ENCODE peak calls at places on chromosomes 6 and 20, in four cellular contexts. M is SK-N-SH, R is K562, P is HepG2. W is an unnamed sample.

GRCh38 chr6:83827050-83827449 is 26.1 kb upstream of the RIPPLY2 start:
- DNase-seq in M (no peak), R (peak), P (no peak), W (no peak)

GRCh38 chr6:21996425-21997207 is 300.2 kb downstream of the PRL start:
- DNase-seq in M (peak), R (peak), P (no peak), W (no peak)

GRCh38 chr6:83092756-83093399 is 25.4 kb downstream of the DOP1A start:
- DNase-seq in M (no peak), R (no peak), P (no peak), W (no peak)

GRCh38 chr6:107713214-107713962 is 110.7 kb downstream of the SCML4 start:
- DNase-seq in M (peak), R (no peak), P (no peak), W (no peak)

GRCh38 chr20:46562373-46563169 is 12.1 kb upstream of the OCSTAMP start:
- DNase-seq in M (peak), R (peak), P (peak), W (peak)

GRCh38 chr6:22236626-22237414 is 60.0 kb downstream of the PRL start:
- DNase-seq in M (no peak), R (no peak), P (no peak), W (no peak)

GRCh38 chr6:20192625-20193024 is 19.6 kb downstream of the MBOAT1 start:
- DNase-seq in M (no peak), R (no peak), P (no peak), W (no peak)

GRCh38 chr6:34525431-34526175 is 30.5 kb downstream of the SPDEF start:
- DNase-seq in M (peak), R (no peak), P (no peak), W (no peak)

GRCh38 chr6:72622094-72622540 is 253 bp downstream of the KCNQ5 start:
- DNase-seq in M (peak), R (peak), P (no peak), W (no peak)

GRCh38 chr6:30769088-30769852 is 24.9 kb upstream of the IER3 start:
- DNase-seq in M (peak), R (peak), P (peak), W (peak)
- TF ChIP-seq ELF1 in M (peak), R (peak), P (peak), W (no peak)

GRCh38 chr6:135268740-135269139 is 87.6 kb downstream of the MYB start:
- DNase-seq in M (no peak), R (no peak), P (no peak), W (no peak)

GRCh38 chr6:135269399-135270005 is 88.4 kb downstream of the MYB start:
- DNase-seq in M (no peak), R (no peak), P (no peak), W (no peak)

GRCh38 chr6:135267085-135267484 is 86.0 kb downstream of the MYB start:
- DNase-seq in M (no peak), R (no peak), P (peak), W (no peak)

GRCh38 chr6:135266675-135267074 is 85.6 kb downstream of the MYB start:
- DNase-seq in M (no peak), R (no peak), P (no peak), W (no peak)

DNA sequence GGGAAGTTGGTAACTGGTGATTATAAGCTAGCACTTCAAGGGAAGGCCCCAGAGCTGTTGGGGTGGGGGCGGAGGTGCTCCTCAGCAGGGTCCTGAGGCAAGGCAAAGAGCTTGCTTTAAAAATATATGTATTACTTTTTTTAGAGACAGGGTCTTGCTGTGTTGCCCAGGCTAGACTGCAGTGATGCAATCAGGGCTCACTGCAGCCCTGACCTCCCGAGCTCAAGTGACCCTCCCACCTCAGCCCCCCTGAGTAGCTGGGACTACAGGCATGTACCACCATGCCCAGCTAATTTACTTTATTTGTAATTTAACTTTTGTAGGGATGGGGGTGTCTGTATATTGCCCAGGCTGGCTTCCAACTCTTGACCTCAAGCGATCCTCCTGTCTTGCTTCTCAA is 87.2 kb downstream of the MYB start:
- DNase-seq in M (no peak), R (no peak), P (no peak), W (no peak)
- TF ChIP-seq ELF1 in M (no peak), R (no peak), P (no peak), W (no peak)

GRCh38 chr6:28656715-28657114 is 131.0 kb downstream of the GPX5 start:
- DNase-seq in M (no peak), R (no peak), P (no peak), W (no peak)
- TF ChIP-seq ELF1 in M (no peak), R (no peak), P (no peak), W (no peak)

GRCh38 chr20:17856024-17856564 is 112.5 kb downstream of the SNX5 start:
- DNase-seq in M (no peak), R (no peak), P (peak), W (no peak)
- TF ChIP-seq ELF1 in M (no peak), R (no peak), P (peak), W (no peak)

GRCh38 chr6:114342086-114342825 is 567 bp downstream of the HS3ST5 start:
- DNase-seq in M (peak), R (no peak), P (no peak), W (no peak)

GRCh38 chr6:114344971-114345274 is 2.1 kb upstream of the HS3ST5 start:
- DNase-seq in M (no peak), R (no peak), P (no peak), W (no peak)

GRCh38 chr6:114343782-114344144 is 940 bp upstream of the HS3ST5 start:
- DNase-seq in M (no peak), R (no peak), P (no peak), W (no peak)

GRCh38 chr6:114344216-114344970 is 1.6 kb upstream of the HS3ST5 start:
- DNase-seq in M (no peak), R (no peak), P (no peak), W (no peak)

DNA sequence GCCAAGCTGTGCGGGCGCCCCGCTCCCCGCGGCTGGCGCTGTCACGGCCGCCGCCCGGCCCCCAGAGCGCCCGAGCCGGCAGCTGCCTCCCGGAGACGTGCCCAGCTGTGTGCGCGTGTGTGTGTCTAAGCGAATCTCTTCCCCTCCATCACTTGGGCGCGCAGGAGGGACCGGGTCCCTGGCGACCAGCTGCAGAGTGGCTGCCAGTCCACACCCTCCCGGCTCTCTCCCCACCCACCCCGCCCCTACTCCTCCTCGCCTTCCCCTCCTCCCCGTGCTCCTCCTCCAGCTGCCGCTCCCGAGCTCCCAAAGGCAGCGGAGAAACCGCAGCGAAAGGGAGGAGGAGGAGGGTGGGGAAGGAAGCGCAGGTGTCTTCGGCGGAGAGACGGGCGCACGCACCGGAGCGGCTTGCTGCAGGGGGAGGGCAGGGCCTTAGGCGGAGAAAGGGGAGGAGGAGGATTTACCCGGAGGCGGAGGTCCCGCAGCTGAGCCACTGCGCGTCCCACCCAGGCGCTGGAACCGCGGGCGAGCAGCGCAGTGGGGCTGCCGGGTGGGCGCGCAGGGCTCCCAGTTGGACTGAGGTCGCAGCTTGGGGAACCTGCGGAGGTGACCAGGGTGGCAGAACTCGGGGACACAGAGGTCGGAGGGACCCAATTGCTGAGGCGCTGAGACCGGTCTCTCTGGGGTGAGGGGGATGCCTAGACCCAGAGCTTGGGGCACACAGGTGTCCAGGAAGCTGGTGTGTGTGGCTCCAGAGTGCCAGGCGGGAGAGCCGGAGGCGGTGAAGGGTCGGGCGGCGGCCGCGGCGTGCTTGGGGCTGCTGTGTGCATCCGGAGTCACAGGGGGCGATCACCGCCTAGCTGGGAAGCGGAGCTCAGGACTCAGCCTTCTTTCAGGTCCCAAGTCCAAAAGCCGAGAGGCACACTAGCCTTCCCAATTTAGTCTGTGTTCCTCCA is at the start of gene HS3ST5:
- DNase-seq in M (peak), R (peak), P (peak), W (peak)
- TF ChIP-seq ELF1 in M (no peak), R (no peak), P (no peak), W (no peak)

GRCh38 chr6:164013480-164014208 is 599.1 kb downstream of the QKI start:
- DNase-seq in M (no peak), R (no peak), P (no peak), W (no peak)

GRCh38 chr6:164008902-164009301 is 594.4 kb downstream of the QKI start:
- DNase-seq in M (no peak), R (no peak), P (no peak), W (no peak)

GRCh38 chr6:164006459-164006858 is 591.9 kb downstream of the QKI start:
- DNase-seq in M (no peak), R (no peak), P (no peak), W (no peak)

GRCh38 chr6:164007881-164008280 is 593.4 kb downstream of the QKI start:
- DNase-seq in M (no peak), R (no peak), P (no peak), W (no peak)

DNA sequence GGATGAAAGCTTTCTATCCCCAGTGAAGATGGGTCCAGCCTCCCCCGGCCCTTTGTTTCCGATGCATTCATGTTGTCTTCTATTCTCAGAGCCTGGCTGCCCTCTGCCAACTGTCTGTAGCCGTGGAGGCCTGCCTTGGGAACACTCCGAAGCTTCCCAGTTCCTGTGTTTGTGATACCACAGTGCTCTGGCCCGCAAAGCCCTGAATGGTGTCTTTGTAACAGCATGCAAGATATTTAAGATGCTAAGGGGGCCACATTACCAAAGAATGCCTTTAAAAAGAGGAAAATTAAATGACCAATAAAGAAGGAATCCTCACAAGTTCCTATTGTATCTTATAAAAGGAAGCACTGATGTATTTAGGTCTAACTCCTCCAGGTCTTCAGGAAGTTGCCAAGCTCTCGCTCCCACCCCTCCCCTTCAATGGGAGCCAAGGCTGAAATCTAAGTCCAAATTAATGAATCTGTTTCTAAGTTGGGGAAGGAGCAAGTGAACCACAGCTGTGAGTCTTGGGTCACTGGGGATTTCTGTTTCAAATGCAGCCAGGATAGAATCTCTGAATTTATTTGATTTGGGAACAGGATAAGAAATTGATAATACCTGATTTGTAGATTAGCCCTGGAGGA is 596.0 kb downstream of the QKI start:
- DNase-seq in M (no peak), R (no peak), P (no peak), W (no peak)
- TF ChIP-seq ELF1 in M (no peak), R (no peak), P (no peak), W (no peak)

GRCh38 chr6:42326248-42326647 is 108.6 kb upstream of the MRPS10 start:
- DNase-seq in M (no peak), R (no peak), P (no peak), W (no peak)

GRCh38 chr6:42333622-42334021 is 116.0 kb upstream of the MRPS10 start:
- DNase-seq in M (no peak), R (no peak), P (no peak), W (no peak)

GRCh38 chr6:42332916-42333315 is 115.3 kb upstream of the MRPS10 start:
- DNase-seq in M (no peak), R (no peak), P (no peak), W (no peak)

GRCh38 chr6:42334870-42335269 is 116.9 kb downstream of the TRERF1 start:
- DNase-seq in M (no peak), R (no peak), P (no peak), W (no peak)

DNA sequence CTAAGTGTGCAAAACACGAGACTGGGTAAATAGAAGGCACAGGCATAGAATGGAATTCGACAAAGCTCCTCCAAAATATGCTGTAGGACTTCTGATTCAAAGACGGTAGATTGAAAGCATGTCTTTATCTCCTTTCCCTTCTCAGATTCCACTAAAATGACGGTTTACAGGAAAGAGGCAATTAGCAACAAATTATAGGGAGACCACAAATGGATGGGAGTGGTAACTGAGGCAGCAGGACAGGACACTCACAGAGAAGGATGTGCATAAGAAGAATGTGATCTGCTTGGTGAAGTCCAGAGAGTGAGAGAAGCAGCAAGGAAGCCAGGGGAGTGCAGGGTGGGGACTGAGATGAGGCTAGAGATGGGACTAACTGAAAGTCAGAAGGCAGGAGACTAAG is 113.4 kb upstream of the MRPS10 start:
- DNase-seq in M (no peak), R (no peak), P (no peak), W (no peak)
- TF ChIP-seq ELF1 in M (no peak), R (no peak), P (no peak), W (no peak)

GRCh38 chr20:35363190-35363589 is 48.6 kb downstream of the UQCC1 start:
- DNase-seq in M (no peak), R (peak), P (no peak), W (no peak)

GRCh38 chr20:35369804-35370203 is 42.0 kb downstream of the UQCC1 start:
- DNase-seq in M (no peak), R (no peak), P (peak), W (no peak)

GRCh38 chr20:35370751-35371150 is 41.0 kb downstream of the UQCC1 start:
- DNase-seq in M (no peak), R (no peak), P (no peak), W (no peak)

GRCh38 chr20:35368616-35369423 is 43.0 kb downstream of the UQCC1 start:
- DNase-seq in M (no peak), R (no peak), P (no peak), W (no peak)
- TF ChIP-seq ELF1 in M (no peak), R (no peak), P (no peak), W (no peak)

GRCh38 chr6:161215193-161215592 is 58.7 kb downstream of the AGPAT4 start:
- DNase-seq in M (no peak), R (peak), P (peak), W (no peak)

GRCh38 chr6:161216616-161217205 is 57.1 kb downstream of the AGPAT4 start:
- DNase-seq in M (no peak), R (no peak), P (no peak), W (no peak)

GRCh38 chr6:161214722-161215121 is 59.1 kb downstream of the AGPAT4 start:
- DNase-seq in M (no peak), R (peak), P (no peak), W (no peak)

GRCh38 chr6:161217631-161218030 is 56.2 kb downstream of the AGPAT4 start:
- DNase-seq in M (no peak), R (no peak), P (no peak), W (no peak)

GRCh38 chr6:161215876-161216615 is 57.8 kb downstream of the AGPAT4 start:
- DNase-seq in M (no peak), R (no peak), P (no peak), W (no peak)
- TF ChIP-seq ELF1 in M (no peak), R (no peak), P (no peak), W (no peak)

GRCh38 chr20:62262064-62262463 is 23.7 kb downstream of the OSBPL2 start:
- DNase-seq in M (no peak), R (no peak), P (no peak), W (no peak)

GRCh38 chr20:62254021-62254724 is 15.9 kb downstream of the OSBPL2 start:
- DNase-seq in M (no peak), R (no peak), P (no peak), W (no peak)

GRCh38 chr20:62255976-62256375 is 17.7 kb downstream of the OSBPL2 start:
- DNase-seq in M (no peak), R (no peak), P (no peak), W (no peak)

GRCh38 chr20:62259294-62259565 is 20.9 kb downstream of the OSBPL2 start:
- DNase-seq in M (no peak), R (no peak), P (no peak), W (no peak)

DNA sequence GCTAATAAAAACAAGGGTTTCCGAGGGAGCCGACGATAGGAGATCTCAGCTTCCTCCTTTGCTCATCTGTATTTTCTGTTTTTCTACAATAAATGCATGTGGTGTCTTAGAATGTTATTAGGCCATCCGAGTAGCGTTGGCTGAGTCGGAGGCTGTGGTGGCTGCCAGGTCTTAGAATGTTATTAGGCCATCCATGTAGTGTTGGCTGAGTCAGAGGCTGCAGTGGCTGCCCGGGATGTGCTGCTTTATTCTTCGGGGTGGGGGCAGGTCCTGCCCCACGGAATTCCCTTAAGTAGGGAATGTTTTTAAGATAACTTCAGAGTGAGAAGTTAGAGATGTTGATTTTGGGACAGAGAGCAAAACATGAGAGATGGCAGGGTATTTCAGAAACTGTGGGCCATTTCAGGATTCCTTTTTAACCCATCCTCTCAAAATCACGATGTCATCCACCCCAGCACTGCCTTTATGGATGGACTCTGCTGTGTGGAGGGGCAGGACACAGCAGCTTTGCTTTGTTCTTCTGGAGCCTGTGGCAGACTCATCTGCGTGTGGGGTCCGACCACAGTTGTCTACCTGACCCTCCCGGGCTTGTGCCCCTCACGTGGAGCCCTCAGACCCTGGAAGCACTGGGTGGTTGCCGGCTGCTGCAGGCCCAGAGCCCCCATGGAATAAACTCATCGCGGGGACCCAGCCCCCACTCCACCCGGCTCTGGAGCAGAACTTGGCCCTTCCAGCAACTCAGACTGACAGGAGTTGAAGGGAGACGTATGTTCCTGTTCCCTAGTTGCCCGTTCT is 20.4 kb downstream of the OSBPL2 start:
- DNase-seq in M (no peak), R (no peak), P (no peak), W (no peak)
- TF ChIP-seq ELF1 in M (no peak), R (no peak), P (no peak), W (no peak)